ENCODE peak calls at places on chromosomes 4 and X, in nine cellular contexts. U is adipocyte; E is SW480; P is MCF 10A; D is cardiac muscle cell; J is stimulated activated CD8-positive, alpha-beta memory T cell treated with anti-CD3 and anti-CD28 coated beads, Interleukin-2, amount 100 ng/mL, for 48 hours; Y is AG08396; S is stromal cell of bone marrow; H is NCI-H748 treated with DMSO at 0.1 percent for 48 hours. G is an unnamed sample.

GRCh38 chrX:115900425-115900824 is 270.1 kb upstream of the AGTR2 start:
- DNase-seq in P (no peak), Y (no peak), D (no peak), U (no peak), E (no peak), S (no peak), H (no peak), J (no peak), G (no peak)

GRCh38 chrX:9137152-9137551 is 103.2 kb upstream of the FAM9B start:
- DNase-seq in D (no peak), S (no peak), E (no peak), P (no peak), Y (no peak), H (no peak), U (no peak), J (no peak), G (no peak)

GRCh38 chr4:52982246-52982950 is 120.3 kb downstream of the RASL11B start:
- DNase-seq in S (peak; percentile 36), J (no peak), U (peak; percentile 83), D (peak; percentile 63), E (peak; percentile 64), H (peak; percentile 66), P (peak; percentile 57), Y (peak; percentile 61), G (peak; percentile 60)

GRCh38 chrX:94053575-94053974 is 379.6 kb downstream of the FAM133A start:
- DNase-seq in J (no peak), S (no peak), E (no peak), H (no peak), Y (no peak), D (no peak), U (no peak), P (peak; percentile 72), G (no peak)

GRCh38 chr4:40190465-40190864 is 6.4 kb upstream of the RHOH start:
- DNase-seq in S (no peak), U (no peak), E (no peak), H (no peak), P (no peak), J (no peak), D (no peak), Y (no peak), G (no peak)

GRCh38 chr4:14856076-14856926 is 146.0 kb upstream of the CPEB2 start:
- DNase-seq in J (peak; percentile 32), Y (peak; percentile 83), D (no peak), U (peak; percentile 96), E (peak; percentile 83), H (no peak), P (peak; percentile 99), S (peak; percentile 100), G (peak; percentile 88)

GRCh38 chr4:1041147-1041935 is 29.9 kb downstream of the FGFRL1 start:
- DNase-seq in J (no peak), E (no peak), P (peak; percentile 27), Y (peak; percentile 56), H (no peak), U (no peak), S (peak; percentile 47), D (no peak), G (no peak)

GRCh38 chr4:8852118-8852704 is 19.4 kb downstream of the HMX1 start:
- DNase-seq in D (no peak), H (no peak), P (no peak), U (no peak), Y (no peak), S (no peak), E (no peak), J (no peak), G (no peak)